ENCODE peak calls at places on chromosome 9, in nine cellular contexts. One of them, this sample, is unnamed.

GRCh38 chr9:123522921-123523320 is 166.9 kb downstream of the CRB2 start:
- DNase-seq in left ventricle myocardium inferior: no peak
- DNase-seq in RWPE1: no peak
- DNase-seq in activated CD8-positive, alpha-beta T cell treated with anti-CD3 and anti-CD28 coated beads for 36 hours: no peak
- DNase-seq in WTC11: no peak
- DNase-seq in HL-60: no peak
- DNase-seq in uterus: no peak
- DNase-seq in epithelial cell of esophagus: no peak
- DNase-seq in fibroblast of pulmonary artery: no peak
- DNase-seq in this sample: no peak

GRCh38 chr9:127801955-127802575 is 617 bp upstream of the FPGS start:
- DNase-seq in left ventricle myocardium inferior: no peak
- DNase-seq in RWPE1: no peak
- DNase-seq in activated CD8-positive, alpha-beta T cell treated with anti-CD3 and anti-CD28 coated beads for 36 hours: no peak
- DNase-seq in WTC11: no peak
- DNase-seq in HL-60: peak
- DNase-seq in uterus: peak
- DNase-seq in epithelial cell of esophagus: peak
- DNase-seq in fibroblast of pulmonary artery: peak
- DNase-seq in this sample: no peak

GRCh38 chr9:26657958-26658357 is 234.6 kb downstream of the CAAP1 start:
- DNase-seq in left ventricle myocardium inferior: no peak
- DNase-seq in RWPE1: no peak
- DNase-seq in activated CD8-positive, alpha-beta T cell treated with anti-CD3 and anti-CD28 coated beads for 36 hours: no peak
- DNase-seq in WTC11: no peak
- DNase-seq in HL-60: no peak
- DNase-seq in uterus: no peak
- DNase-seq in epithelial cell of esophagus: peak
- DNase-seq in fibroblast of pulmonary artery: no peak
- DNase-seq in this sample: no peak

GRCh38 chr9:124632077-124632621 is 125.0 kb upstream of the NR5A1 start:
- DNase-seq in left ventricle myocardium inferior: no peak
- DNase-seq in RWPE1: no peak
- DNase-seq in activated CD8-positive, alpha-beta T cell treated with anti-CD3 and anti-CD28 coated beads for 36 hours: no peak
- DNase-seq in WTC11: no peak
- DNase-seq in HL-60: no peak
- DNase-seq in uterus: no peak
- DNase-seq in epithelial cell of esophagus: no peak
- DNase-seq in fibroblast of pulmonary artery: peak
- DNase-seq in this sample: no peak

GRCh38 chr9:86731511-86731993 is 215.8 kb downstream of the GAS1 start:
- DNase-seq in left ventricle myocardium inferior: no peak
- DNase-seq in RWPE1: no peak
- DNase-seq in activated CD8-positive, alpha-beta T cell treated with anti-CD3 and anti-CD28 coated beads for 36 hours: no peak
- DNase-seq in WTC11: no peak
- DNase-seq in HL-60: no peak
- DNase-seq in uterus: no peak
- DNase-seq in epithelial cell of esophagus: peak
- DNase-seq in fibroblast of pulmonary artery: peak
- DNase-seq in this sample: no peak

GRCh38 chr9:249025-249424 is 34.4 kb downstream of the DOCK8 start:
- DNase-seq in left ventricle myocardium inferior: no peak
- DNase-seq in RWPE1: no peak
- DNase-seq in activated CD8-positive, alpha-beta T cell treated with anti-CD3 and anti-CD28 coated beads for 36 hours: peak
- DNase-seq in WTC11: no peak
- DNase-seq in HL-60: no peak
- DNase-seq in uterus: no peak
- DNase-seq in epithelial cell of esophagus: peak
- DNase-seq in fibroblast of pulmonary artery: no peak
- DNase-seq in this sample: no peak

GRCh38 chr9:36143242-36143641 is 6.7 kb downstream of the GLIPR2 start:
- DNase-seq in left ventricle myocardium inferior: no peak
- DNase-seq in RWPE1: no peak
- DNase-seq in activated CD8-positive, alpha-beta T cell treated with anti-CD3 and anti-CD28 coated beads for 36 hours: no peak
- DNase-seq in WTC11: no peak
- DNase-seq in HL-60: no peak
- DNase-seq in uterus: no peak
- DNase-seq in epithelial cell of esophagus: no peak
- DNase-seq in fibroblast of pulmonary artery: no peak
- DNase-seq in this sample: no peak

GRCh38 chr9:72996106-72996505 is 43.3 kb upstream of the ALDH1A1 start:
- DNase-seq in left ventricle myocardium inferior: no peak
- DNase-seq in RWPE1: no peak
- DNase-seq in activated CD8-positive, alpha-beta T cell treated with anti-CD3 and anti-CD28 coated beads for 36 hours: no peak
- DNase-seq in WTC11: no peak
- DNase-seq in HL-60: no peak
- DNase-seq in uterus: no peak
- DNase-seq in epithelial cell of esophagus: no peak
- DNase-seq in fibroblast of pulmonary artery: peak
- DNase-seq in this sample: no peak

GRCh38 chr9:34996181-34996904 is 6.8 kb downstream of the DNAJB5 start:
- DNase-seq in left ventricle myocardium inferior: no peak
- DNase-seq in RWPE1: no peak
- DNase-seq in activated CD8-positive, alpha-beta T cell treated with anti-CD3 and anti-CD28 coated beads for 36 hours: no peak
- DNase-seq in WTC11: no peak
- DNase-seq in HL-60: no peak
- DNase-seq in uterus: no peak
- DNase-seq in epithelial cell of esophagus: no peak
- DNase-seq in fibroblast of pulmonary artery: no peak
- DNase-seq in this sample: no peak

GRCh38 chr9:135819905-135820304 is 87.4 kb downstream of the CAMSAP1 start:
- DNase-seq in left ventricle myocardium inferior: no peak
- DNase-seq in RWPE1: no peak
- DNase-seq in activated CD8-positive, alpha-beta T cell treated with anti-CD3 and anti-CD28 coated beads for 36 hours: no peak
- DNase-seq in WTC11: peak
- DNase-seq in HL-60: no peak
- DNase-seq in uterus: no peak
- DNase-seq in epithelial cell of esophagus: no peak
- DNase-seq in fibroblast of pulmonary artery: no peak
- DNase-seq in this sample: no peak

GRCh38 chr9:76374702-76375543 is 19.3 kb downstream of the RFK start:
- DNase-seq in left ventricle myocardium inferior: peak
- DNase-seq in RWPE1: peak
- DNase-seq in activated CD8-positive, alpha-beta T cell treated with anti-CD3 and anti-CD28 coated beads for 36 hours: no peak
- DNase-seq in WTC11: peak
- DNase-seq in HL-60: no peak
- DNase-seq in uterus: peak
- DNase-seq in epithelial cell of esophagus: peak
- DNase-seq in fibroblast of pulmonary artery: peak
- DNase-seq in this sample: peak

GRCh38 chr9:68775003-68775730 is 70.1 kb downstream of the PIP5K1B start:
- DNase-seq in left ventricle myocardium inferior: no peak
- DNase-seq in RWPE1: no peak
- DNase-seq in activated CD8-positive, alpha-beta T cell treated with anti-CD3 and anti-CD28 coated beads for 36 hours: no peak
- DNase-seq in WTC11: no peak
- DNase-seq in HL-60: no peak
- DNase-seq in uterus: no peak
- DNase-seq in epithelial cell of esophagus: peak
- DNase-seq in fibroblast of pulmonary artery: no peak
- DNase-seq in this sample: no peak

GRCh38 chr9:127809562-127810377 is 7.1 kb downstream of the FPGS start:
- DNase-seq in left ventricle myocardium inferior: no peak
- DNase-seq in RWPE1: peak
- DNase-seq in activated CD8-positive, alpha-beta T cell treated with anti-CD3 and anti-CD28 coated beads for 36 hours: no peak
- DNase-seq in WTC11: peak
- DNase-seq in HL-60: no peak
- DNase-seq in uterus: no peak
- DNase-seq in epithelial cell of esophagus: peak
- DNase-seq in fibroblast of pulmonary artery: no peak
- DNase-seq in this sample: peak

GRCh38 chr9:26462213-26462612 is 430.4 kb downstream of the CAAP1 start:
- DNase-seq in left ventricle myocardium inferior: no peak
- DNase-seq in RWPE1: no peak
- DNase-seq in activated CD8-positive, alpha-beta T cell treated with anti-CD3 and anti-CD28 coated beads for 36 hours: no peak
- DNase-seq in WTC11: no peak
- DNase-seq in HL-60: no peak
- DNase-seq in uterus: no peak
- DNase-seq in epithelial cell of esophagus: peak
- DNase-seq in fibroblast of pulmonary artery: no peak
- DNase-seq in this sample: no peak

GRCh38 chr9:10649076-10649475 is 36.3 kb upstream of the PTPRD start:
- DNase-seq in left ventricle myocardium inferior: no peak
- DNase-seq in RWPE1: peak
- DNase-seq in activated CD8-positive, alpha-beta T cell treated with anti-CD3 and anti-CD28 coated beads for 36 hours: no peak
- DNase-seq in WTC11: no peak
- DNase-seq in HL-60: no peak
- DNase-seq in uterus: no peak
- DNase-seq in epithelial cell of esophagus: peak
- DNase-seq in fibroblast of pulmonary artery: peak
- DNase-seq in this sample: no peak

GRCh38 chr9:30978000-30978399 is 1406.4 kb upstream of the ACO1 start:
- DNase-seq in left ventricle myocardium inferior: no peak
- DNase-seq in RWPE1: no peak
- DNase-seq in activated CD8-positive, alpha-beta T cell treated with anti-CD3 and anti-CD28 coated beads for 36 hours: no peak
- DNase-seq in WTC11: no peak
- DNase-seq in HL-60: no peak
- DNase-seq in uterus: no peak
- DNase-seq in epithelial cell of esophagus: no peak
- DNase-seq in fibroblast of pulmonary artery: no peak
- DNase-seq in this sample: no peak

GRCh38 chr9:71910602-71911060 is 362 bp downstream of the ABHD17B start:
- DNase-seq in left ventricle myocardium inferior: no peak
- DNase-seq in RWPE1: peak
- DNase-seq in activated CD8-positive, alpha-beta T cell treated with anti-CD3 and anti-CD28 coated beads for 36 hours: no peak
- DNase-seq in WTC11: no peak
- DNase-seq in HL-60: no peak
- DNase-seq in uterus: peak
- DNase-seq in epithelial cell of esophagus: no peak
- DNase-seq in fibroblast of pulmonary artery: no peak
- DNase-seq in this sample: no peak

DNA sequence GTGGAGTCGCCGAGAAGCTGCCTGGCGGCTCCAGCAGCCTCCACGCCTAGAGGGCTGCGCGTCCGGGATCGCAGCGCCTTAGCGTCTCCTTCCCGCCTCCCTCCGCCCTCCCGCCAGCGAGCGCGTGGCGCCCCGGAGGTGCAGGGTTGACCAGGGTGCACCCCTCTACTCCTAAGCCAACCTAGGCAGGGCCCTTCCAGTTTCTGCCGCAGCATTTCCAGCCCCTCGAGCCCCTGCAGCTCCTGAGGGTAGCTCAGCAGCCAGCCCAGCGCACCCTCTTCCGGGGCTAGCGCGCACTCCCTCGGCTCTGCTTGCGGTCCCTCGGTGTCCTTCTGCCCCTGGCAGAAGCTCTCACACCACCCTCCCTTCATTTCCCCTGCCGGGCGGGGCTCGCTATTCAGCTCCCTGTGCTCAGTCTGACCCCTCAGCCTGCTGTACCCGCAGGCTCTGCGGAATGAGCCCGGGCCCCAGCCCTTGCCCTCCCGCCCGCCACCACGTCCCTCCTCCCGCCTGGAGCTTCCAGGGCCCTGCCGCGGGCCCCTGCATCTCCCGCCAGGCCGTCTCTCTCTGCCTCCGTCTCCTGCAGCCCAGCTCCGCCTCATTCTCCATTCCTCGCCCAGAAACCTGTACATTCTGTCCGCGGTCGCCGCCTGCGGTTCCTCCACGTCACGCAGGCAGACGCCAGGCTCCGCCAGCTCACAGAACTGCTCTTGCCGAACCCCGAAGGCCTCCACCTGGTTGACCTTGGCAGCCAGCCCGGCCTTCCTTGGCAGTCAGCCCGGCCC is 61.8 kb downstream of the SPATA31C2 start:
- DNase-seq in left ventricle myocardium inferior: peak
- DNase-seq in RWPE1: peak
- DNase-seq in activated CD8-positive, alpha-beta T cell treated with anti-CD3 and anti-CD28 coated beads for 36 hours: peak
- DNase-seq in WTC11: peak
- DNase-seq in HL-60: peak
- DNase-seq in uterus: peak
- DNase-seq in epithelial cell of esophagus: peak
- DNase-seq in fibroblast of pulmonary artery: peak
- DNase-seq in this sample: peak
- TF ChIP-seq CTCF in left ventricle myocardium inferior: peak
- TF ChIP-seq CTCF in RWPE1: peak
- TF ChIP-seq CTCF in activated CD8-positive, alpha-beta T cell treated with anti-CD3 and anti-CD28 coated beads for 36 hours: no peak
- TF ChIP-seq CTCF in WTC11: no peak
- TF ChIP-seq CTCF in HL-60: no peak
- TF ChIP-seq CTCF in uterus: peak
- TF ChIP-seq CTCF in epithelial cell of esophagus: peak
- TF ChIP-seq CTCF in fibroblast of pulmonary artery: no peak
- TF ChIP-seq CTCF in this sample: no peak

GRCh38 chr9:109409998-109410397 is 88.1 kb downstream of the PTPN3 start:
- DNase-seq in left ventricle myocardium inferior: no peak
- DNase-seq in RWPE1: no peak
- DNase-seq in activated CD8-positive, alpha-beta T cell treated with anti-CD3 and anti-CD28 coated beads for 36 hours: peak
- DNase-seq in WTC11: peak
- DNase-seq in HL-60: no peak
- DNase-seq in uterus: no peak
- DNase-seq in epithelial cell of esophagus: no peak
- DNase-seq in fibroblast of pulmonary artery: no peak
- DNase-seq in this sample: peak
- TF ChIP-seq CTCF in left ventricle myocardium inferior: no peak
- TF ChIP-seq CTCF in RWPE1: peak
- TF ChIP-seq CTCF in activated CD8-positive, alpha-beta T cell treated with anti-CD3 and anti-CD28 coated beads for 36 hours: peak
- TF ChIP-seq CTCF in WTC11: peak
- TF ChIP-seq CTCF in HL-60: no peak
- TF ChIP-seq CTCF in uterus: no peak
- TF ChIP-seq CTCF in epithelial cell of esophagus: peak
- TF ChIP-seq CTCF in fibroblast of pulmonary artery: no peak
- TF ChIP-seq CTCF in this sample: no peak

DNA sequence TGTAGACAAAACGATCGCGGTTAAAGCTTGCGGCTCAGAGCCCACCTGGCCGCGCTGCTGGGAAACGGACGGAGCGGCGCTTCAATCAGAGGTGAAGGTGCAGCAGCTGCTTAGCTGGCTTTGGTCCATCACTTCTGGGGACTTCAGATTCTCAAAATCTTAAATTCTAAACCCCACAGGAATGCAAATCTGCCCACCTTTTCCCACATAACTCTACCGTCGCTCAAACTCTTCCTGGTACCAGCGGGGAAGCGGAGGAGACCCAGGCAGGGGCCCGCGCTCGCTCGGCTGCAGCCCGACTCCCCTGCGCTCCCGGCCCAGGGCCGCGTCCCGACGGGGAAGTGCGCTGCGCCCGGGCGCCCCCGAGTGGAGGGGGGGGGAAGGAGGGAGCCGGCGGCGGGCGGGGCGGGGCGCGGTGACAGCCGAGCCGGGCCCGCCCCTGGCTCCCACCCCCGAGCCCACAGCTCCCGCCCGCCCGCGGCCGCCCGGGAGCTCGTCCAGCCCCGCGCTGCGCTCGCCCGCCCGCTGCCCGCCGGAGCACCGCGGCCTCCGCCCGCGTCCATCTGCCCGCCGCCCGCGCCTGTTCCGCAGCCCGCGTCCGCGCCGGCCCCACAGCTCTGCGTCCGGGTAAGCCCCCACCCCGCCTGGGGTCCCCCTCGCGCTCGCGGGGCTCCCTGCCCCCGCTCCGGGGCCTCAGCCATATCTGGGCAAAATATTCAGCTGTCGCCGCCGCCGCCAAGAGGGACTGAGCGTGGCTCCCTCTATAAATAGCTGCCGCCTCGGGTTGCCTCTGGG is at the start of gene TMOD1:
- DNase-seq in left ventricle myocardium inferior: peak
- DNase-seq in RWPE1: peak
- DNase-seq in activated CD8-positive, alpha-beta T cell treated with anti-CD3 and anti-CD28 coated beads for 36 hours: peak
- DNase-seq in WTC11: peak
- DNase-seq in HL-60: peak
- DNase-seq in uterus: peak
- DNase-seq in epithelial cell of esophagus: peak
- DNase-seq in fibroblast of pulmonary artery: peak
- DNase-seq in this sample: peak
- TF ChIP-seq CTCF in left ventricle myocardium inferior: peak
- TF ChIP-seq CTCF in RWPE1: peak
- TF ChIP-seq CTCF in activated CD8-positive, alpha-beta T cell treated with anti-CD3 and anti-CD28 coated beads for 36 hours: no peak
- TF ChIP-seq CTCF in WTC11: no peak
- TF ChIP-seq CTCF in HL-60: no peak
- TF ChIP-seq CTCF in uterus: peak
- TF ChIP-seq CTCF in epithelial cell of esophagus: no peak
- TF ChIP-seq CTCF in fibroblast of pulmonary artery: no peak
- TF ChIP-seq CTCF in this sample: no peak

GRCh38 chr9:111789881-111790280 is 4.9 kb downstream of the SHOC1 start:
- DNase-seq in left ventricle myocardium inferior: no peak
- DNase-seq in RWPE1: peak
- DNase-seq in activated CD8-positive, alpha-beta T cell treated with anti-CD3 and anti-CD28 coated beads for 36 hours: no peak
- DNase-seq in WTC11: no peak
- DNase-seq in HL-60: no peak
- DNase-seq in uterus: no peak
- DNase-seq in epithelial cell of esophagus: peak
- DNase-seq in fibroblast of pulmonary artery: no peak
- DNase-seq in this sample: no peak
- TF ChIP-seq CTCF in left ventricle myocardium inferior: no peak
- TF ChIP-seq CTCF in RWPE1: no peak
- TF ChIP-seq CTCF in activated CD8-positive, alpha-beta T cell treated with anti-CD3 and anti-CD28 coated beads for 36 hours: no peak
- TF ChIP-seq CTCF in WTC11: no peak
- TF ChIP-seq CTCF in HL-60: no peak
- TF ChIP-seq CTCF in uterus: no peak
- TF ChIP-seq CTCF in epithelial cell of esophagus: no peak
- TF ChIP-seq CTCF in fibroblast of pulmonary artery: no peak
- TF ChIP-seq CTCF in this sample: no peak

This sample was measured in endothelial cell.